ENCODE peak calls at places on chromosome 2, in five cellular contexts. One of them, this sample, is unnamed.

GRCh38 chr2:74130211-74130995 is 17.3 kb downstream of the BOLA3 start:
- DNase-seq in germinal center: no peak
- DNase-seq in activated T-cell treated with anti-CD3 and anti-CD28 coated beads, Interleukin-2, amount 50 U/mL, for 72 hours: no peak
- DNase-seq in body of pancreas: no peak
- DNase-seq in NCI-H1694 treated with DMSO at 0.1 percent for 48 hours: no peak
- DNase-seq in this sample: no peak

GRCh38 chr2:25368650-25369049 is 26.9 kb upstream of the DNMT3A start:
- DNase-seq in germinal center: no peak
- DNase-seq in activated T-cell treated with anti-CD3 and anti-CD28 coated beads, Interleukin-2, amount 50 U/mL, for 72 hours: no peak
- DNase-seq in body of pancreas: no peak
- DNase-seq in NCI-H1694 treated with DMSO at 0.1 percent for 48 hours: no peak
- DNase-seq in this sample: no peak

GRCh38 chr2:149393647-149394046 is 63.3 kb downstream of the LYPD6 start:
- DNase-seq in germinal center: no peak
- DNase-seq in activated T-cell treated with anti-CD3 and anti-CD28 coated beads, Interleukin-2, amount 50 U/mL, for 72 hours: no peak
- DNase-seq in body of pancreas: no peak
- DNase-seq in NCI-H1694 treated with DMSO at 0.1 percent for 48 hours: no peak
- DNase-seq in this sample: no peak

GRCh38 chr2:65299246-65299645 is 71.6 kb downstream of the ACTR2 start:
- DNase-seq in germinal center: no peak
- DNase-seq in activated T-cell treated with anti-CD3 and anti-CD28 coated beads, Interleukin-2, amount 50 U/mL, for 72 hours: peak
- DNase-seq in body of pancreas: no peak
- DNase-seq in NCI-H1694 treated with DMSO at 0.1 percent for 48 hours: no peak
- DNase-seq in this sample: no peak

GRCh38 chr2:217307023-217307422 is 447.2 kb upstream of the TNP1 start:
- DNase-seq in germinal center: no peak
- DNase-seq in activated T-cell treated with anti-CD3 and anti-CD28 coated beads, Interleukin-2, amount 50 U/mL, for 72 hours: no peak
- DNase-seq in body of pancreas: peak
- DNase-seq in NCI-H1694 treated with DMSO at 0.1 percent for 48 hours: no peak
- DNase-seq in this sample: no peak

GRCh38 chr2:62738981-62739936 is 33.7 kb downstream of the EHBP1 start:
- DNase-seq in germinal center: no peak
- DNase-seq in activated T-cell treated with anti-CD3 and anti-CD28 coated beads, Interleukin-2, amount 50 U/mL, for 72 hours: no peak
- DNase-seq in body of pancreas: no peak
- DNase-seq in NCI-H1694 treated with DMSO at 0.1 percent for 48 hours: no peak
- DNase-seq in this sample: no peak

GRCh38 chr2:233563663-233564430 is 2.7 kb downstream of the USP40 start:
- DNase-seq in germinal center: no peak
- DNase-seq in activated T-cell treated with anti-CD3 and anti-CD28 coated beads, Interleukin-2, amount 50 U/mL, for 72 hours: no peak
- DNase-seq in body of pancreas: no peak
- DNase-seq in NCI-H1694 treated with DMSO at 0.1 percent for 48 hours: no peak
- DNase-seq in this sample: no peak

GRCh38 chr2:189016311-189016830 is 42.2 kb downstream of the COL3A1 start:
- DNase-seq in germinal center: no peak
- DNase-seq in activated T-cell treated with anti-CD3 and anti-CD28 coated beads, Interleukin-2, amount 50 U/mL, for 72 hours: no peak
- DNase-seq in body of pancreas: no peak
- DNase-seq in NCI-H1694 treated with DMSO at 0.1 percent for 48 hours: no peak
- DNase-seq in this sample: no peak